ENCODE peak calls at places on chromosome 21, in four cellular contexts. P is H1, V is HepG2, T is K562. S is an unnamed sample.

GRCh38 chr21:15741510-15741909 is 11.7 kb downstream of the USP25 start:
- DNase-seq in V (no peak), T (no peak), P (no peak), S (no peak)

GRCh38 chr21:37139902-37140301 is 66.8 kb downstream of the TTC3 start:
- DNase-seq in T (no peak), P (no peak), V (no peak), S (no peak)

GRCh38 chr21:35222541-35222941 is 173.4 kb upstream of the RUNX1 start:
- DNase-seq in T (no peak), P (no peak), V (no peak), S (no peak)

GRCh38 chr21:40386301-40386911 is 460.6 kb downstream of the DSCAM start:
- DNase-seq in P (peak; percentile 21), V (no peak), T (peak; percentile 42), S (peak; percentile 3)

GRCh38 chr21:23402929-23403520 is 2204.3 kb downstream of the MRPL39 start:
- DNase-seq in T (no peak), V (no peak), P (no peak), S (no peak)

GRCh38 chr21:36678538-36678937 is 20.4 kb upstream of the SIM2 start:
- DNase-seq in V (no peak), P (no peak), T (no peak), S (no peak)

GRCh38 chr21:36551731-36552457 is 72.0 kb upstream of the CLDN14 start:
- DNase-seq in V (no peak), P (no peak), T (no peak), S (no peak)

GRCh38 chr21:39556176-39556575 is 56.6 kb upstream of the B3GALT5 start:
- DNase-seq in V (no peak), P (no peak), T (no peak), S (no peak)

GRCh38 chr21:36661511-36662309 is 37.2 kb upstream of the SIM2 start:
- DNase-seq in T (peak; percentile 37), V (peak; percentile 96), P (no peak), S (peak; percentile 19)

GRCh38 chr21:27734146-27734545 is 767.3 kb upstream of the ADAMTS5 start:
- DNase-seq in V (no peak), P (no peak), T (no peak), S (no peak)

GRCh38 chr21:38272215-38272614 is 15.4 kb downstream of the KCNJ15 start:
- DNase-seq in V (no peak), T (no peak), P (no peak), S (no peak)

GRCh38 chr21:29192999-29193563 is 62.6 kb downstream of the MAP3K7CL start:
- DNase-seq in V (no peak), P (no peak), T (no peak), S (no peak)

GRCh38 chr21:36847189-36847588 is 119.3 kb downstream of the HLCS start:
- DNase-seq in V (peak; percentile 59), T (no peak), P (no peak), S (peak; percentile 69)

GRCh38 chr21:15207635-15208370 is 143.0 kb upstream of the NRIP1 start:
- DNase-seq in P (no peak), T (no peak), V (no peak), S (no peak)

GRCh38 chr21:32184485-32184884 is 94.4 kb downstream of the MIS18A start:
- DNase-seq in T (no peak), V (no peak), P (no peak), S (no peak)

GRCh38 chr21:28516996-28517592 is 475.6 kb downstream of the LTN1 start:
- DNase-seq in T (no peak), P (peak; percentile 70), V (peak; percentile 60), S (peak; percentile 2)

GRCh38 chr21:24861471-24861870 is 745.8 kb downstream of the MRPL39 start:
- DNase-seq in T (no peak), P (no peak), V (no peak), S (no peak)

GRCh38 chr21:39258207-39258606 is 55.2 kb downstream of the BRWD1 start:
- DNase-seq in T (no peak), P (no peak), V (no peak), S (no peak)

GRCh38 chr21:37198989-37199924 is 67.9 kb downstream of the VPS26C start:
- DNase-seq in V (no peak), P (no peak), T (no peak), S (no peak)

GRCh38 chr21:26581818-26582217 is 8.7 kb upstream of the CYYR1 start:
- DNase-seq in T (no peak), P (no peak), V (no peak), S (no peak)

GRCh38 chr21:26591543-26591942 is 18.5 kb upstream of the CYYR1 start:
- DNase-seq in P (no peak), V (no peak), T (no peak), S (no peak)

GRCh38 chr21:26583737-26584136 is 10.7 kb upstream of the CYYR1 start:
- DNase-seq in V (no peak), P (no peak), T (no peak), S (no peak)

GRCh38 chr21:26587621-26588260 is 14.7 kb upstream of the CYYR1 start:
- DNase-seq in V (no peak), P (no peak), T (no peak), S (peak; percentile 46)
- TF ChIP-seq EP300 in V (no peak), P (no peak), T (no peak), S (no peak)

GRCh38 chr21:43608225-43608624 is 51.1 kb downstream of the HSF2BP start:
- DNase-seq in V (no peak), T (no peak), P (no peak), S (no peak)
- TF ChIP-seq RNF2 in V (no peak), T (no peak), P (no peak), S (no peak)

GRCh38 chr21:33976980-33977720 is 61.5 kb upstream of the ATP5PO start:
- DNase-seq in P (no peak), V (peak; percentile 8), T (no peak), S (no peak)

GRCh38 chr21:33974513-33975468 is 59.2 kb upstream of the ATP5PO start:
- DNase-seq in T (no peak), P (no peak), V (no peak), S (no peak)

GRCh38 chr21:33977721-33978369 is 62.2 kb upstream of the ATP5PO start:
- DNase-seq in T (no peak), V (no peak), P (no peak), S (no peak)

GRCh38 chr21:33976082-33976979 is 60.7 kb upstream of the ATP5PO start:
- DNase-seq in T (peak; percentile 86), V (peak; percentile 65), P (no peak), S (peak; percentile 15)

DNA sequence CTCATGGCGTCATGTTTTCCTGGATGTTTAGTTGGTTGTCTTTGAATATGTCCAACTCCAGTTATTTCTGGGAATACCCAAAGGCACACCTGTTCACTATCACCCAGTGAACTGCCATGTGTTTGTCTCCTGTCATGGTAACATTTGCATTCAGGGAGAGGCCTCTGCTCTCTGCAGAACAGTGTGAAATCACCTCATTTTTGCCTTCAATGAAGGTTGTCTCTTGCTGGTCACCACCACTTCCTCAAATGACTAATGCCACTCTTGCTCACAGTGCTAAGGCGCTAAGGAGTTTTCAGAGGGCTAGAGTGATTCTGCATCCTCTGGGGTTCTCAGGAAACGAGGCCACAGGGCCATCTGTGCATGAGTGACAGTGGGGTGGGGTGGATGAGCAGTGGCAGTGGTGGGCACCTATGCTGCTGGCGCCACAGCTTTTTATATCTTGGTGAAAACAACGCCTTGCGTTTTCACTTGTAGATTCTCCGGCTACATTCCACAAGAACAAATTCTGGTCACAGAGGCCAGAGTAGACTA is 60.0 kb upstream of the ATP5PO start:
- DNase-seq in T (no peak), P (no peak), V (no peak), S (no peak)
- TF ChIP-seq EP300 in T (no peak), P (no peak), V (no peak), S (no peak)

GRCh38 chr21:45376459-45377324 is 28.3 kb upstream of the COL18A1 start:
- DNase-seq in P (no peak), V (no peak), T (no peak), S (no peak)
- TF ChIP-seq RNF2 in P (no peak), V (no peak), T (no peak), S (no peak)

GRCh38 chr21:31151156-31151555 is 112.9 kb upstream of the KRTAP19-8 start:
- DNase-seq in T (no peak), P (no peak), V (no peak), S (no peak)

GRCh38 chr21:31156662-31157061 is 118.4 kb upstream of the KRTAP19-8 start:
- DNase-seq in T (no peak), V (no peak), P (no peak), S (peak; percentile 1)

GRCh38 chr21:31156169-31156568 is 117.9 kb upstream of the KRTAP19-8 start:
- DNase-seq in P (no peak), V (no peak), T (no peak), S (no peak)

DNA sequence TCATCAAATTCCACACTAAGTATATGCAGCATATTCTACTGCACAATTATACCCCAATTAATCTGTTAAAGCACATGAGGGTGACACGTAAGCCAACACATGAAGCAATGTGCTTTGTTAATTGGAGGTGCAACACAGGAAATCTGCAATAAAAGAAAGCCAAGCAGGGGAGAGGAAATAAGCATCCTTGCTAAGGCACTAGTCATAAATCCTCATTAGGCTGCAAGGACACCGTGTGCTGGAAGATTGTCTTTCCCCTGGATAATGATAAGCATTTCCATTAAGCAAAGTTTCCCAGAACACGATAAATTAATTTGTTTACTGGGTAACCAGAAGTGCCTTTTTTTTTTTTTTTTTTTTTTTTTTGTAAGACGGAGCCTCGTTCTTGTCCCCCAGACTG is 113.4 kb upstream of the KRTAP19-8 start:
- DNase-seq in P (no peak), V (no peak), T (no peak), S (no peak)
- TF ChIP-seq EP300 in P (no peak), V (no peak), T (no peak), S (no peak)

GRCh38 chr21:44552136-44552535 is 831 bp upstream of the KRTAP10-2 start:
- DNase-seq in V (no peak), P (no peak), T (no peak), S (no peak)

GRCh38 chr21:44549525-44550211 is 1.6 kb downstream of the KRTAP10-2 start:
- DNase-seq in P (no peak), V (no peak), T (no peak), S (no peak)

GRCh38 chr21:44551290-44552015 is at the start of gene KRTAP10-2:
- DNase-seq in V (no peak), T (no peak), P (no peak), S (no peak)

GRCh38 chr21:44552681-44553080 is 1.4 kb upstream of the KRTAP10-2 start:
- DNase-seq in P (no peak), T (no peak), V (no peak), S (no peak)

GRCh38 chr21:44550807-44551206 is 498 bp downstream of the KRTAP10-2 start:
- DNase-seq in T (no peak), V (no peak), P (no peak), S (no peak)
- TF ChIP-seq RNF2 in T (no peak), V (no peak), P (no peak), S (no peak)

DNA sequence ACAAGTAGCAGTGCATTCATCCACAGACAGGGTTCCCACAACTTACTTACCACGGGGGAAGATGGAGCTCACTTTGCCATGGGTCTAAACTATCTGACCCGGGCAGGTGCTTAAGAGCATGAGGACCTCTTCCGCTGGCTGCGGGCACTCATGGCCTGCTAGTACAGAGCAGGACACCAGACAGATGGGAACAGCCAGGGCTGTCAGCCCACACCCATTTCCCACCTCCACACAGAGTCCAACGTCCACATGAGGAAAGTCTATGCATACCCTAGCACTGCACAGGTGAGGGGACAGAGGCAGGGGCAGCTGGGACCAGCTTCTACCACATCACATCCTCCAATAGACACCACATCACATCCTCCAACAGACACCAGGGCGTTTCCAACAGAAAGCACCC is 35.8 kb upstream of the PRDM15 start:
- DNase-seq in V (no peak), P (no peak), T (no peak), S (no peak)
- TF ChIP-seq EP300 in V (no peak), P (no peak), T (no peak), S (no peak)